ENCODE peak calls at places on chromosome 15, in seven cellular contexts. U, P, C, X, J, S and T are unnamed samples.

GRCh38 chr15:87268675-87269074 is 987.9 kb downstream of the NTRK3 start:
- DNase-seq in U (no peak), P (no peak), C (peak), X (no peak), J (no peak), S (no peak), T (no peak)

GRCh38 chr15:27797765-27798164 is 301.4 kb downstream of the OCA2 start:
- DNase-seq in U (no peak), P (no peak), C (no peak), X (no peak), J (no peak), S (no peak), T (no peak)

GRCh38 chr15:101534376-101534970 is 45.0 kb upstream of the PCSK6 start:
- DNase-seq in U (no peak), P (no peak), C (no peak), X (no peak), J (no peak), S (no peak), T (no peak)

GRCh38 chr15:67832031-67832551 is 6.8 kb downstream of the SKOR1 start:
- DNase-seq in U (no peak), P (peak), C (no peak), X (peak), J (no peak), S (peak), T (no peak)

GRCh38 chr15:77002954-77003912 is 8.3 kb downstream of the PSTPIP1 start:
- DNase-seq in U (peak), P (no peak), C (no peak), X (peak), J (peak), S (no peak), T (peak)

GRCh38 chr15:86558252-86558651 is 478.6 kb downstream of the AGBL1 start:
- DNase-seq in U (no peak), P (no peak), C (no peak), X (no peak), J (no peak), S (no peak), T (no peak)

GRCh38 chr15:67937153-67937761 is 97.4 kb upstream of the RNU6-1 start:
- DNase-seq in U (no peak), P (no peak), C (no peak), X (no peak), J (no peak), S (no peak), T (no peak)

GRCh38 chr15:100468265-100468664 is 60.5 kb downstream of the CERS3 start:
- DNase-seq in U (no peak), P (peak), C (no peak), X (no peak), J (no peak), S (peak), T (no peak)

GRCh38 chr15:64224508-64224907 is 61.7 kb upstream of the PPIB start:
- DNase-seq in U (no peak), P (peak), C (peak), X (no peak), J (no peak), S (peak), T (no peak)

GRCh38 chr15:40746916-40747418 is 8.1 kb downstream of the RMDN3 start:
- DNase-seq in U (no peak), P (peak), C (no peak), X (no peak), J (no peak), S (peak), T (no peak)

GRCh38 chr15:79007066-79007465 is 62.2 kb upstream of the CTSH start:
- DNase-seq in U (peak), P (peak), C (no peak), X (no peak), J (no peak), S (peak), T (peak)

GRCh38 chr15:66929843-66930242 is 135.6 kb upstream of the SMAD3 start:
- DNase-seq in U (no peak), P (no peak), C (no peak), X (no peak), J (no peak), S (no peak), T (no peak)

GRCh38 chr15:78207641-78208340 is 26.6 kb downstream of the ACSBG1 start:
- DNase-seq in U (no peak), P (no peak), C (no peak), X (no peak), J (no peak), S (no peak), T (no peak)

GRCh38 chr15:98413973-98414546 is 234.3 kb upstream of the IGF1R start:
- DNase-seq in U (no peak), P (no peak), C (no peak), X (no peak), J (no peak), S (peak), T (peak)

GRCh38 chr15:62348528-62349087 is 183.5 kb upstream of the C2CD4B start:
- DNase-seq in U (no peak), P (no peak), C (no peak), X (no peak), J (no peak), S (no peak), T (no peak)

GRCh38 chr15:28456476-28457395 is 76.0 kb downstream of the GOLGA8G start:
- DNase-seq in U (peak), P (no peak), C (no peak), X (no peak), J (no peak), S (no peak), T (peak)

GRCh38 chr15:87660494-87661129 is 595.9 kb downstream of the NTRK3 start:
- DNase-seq in U (no peak), P (no peak), C (no peak), X (no peak), J (no peak), S (no peak), T (no peak)

GRCh38 chr15:41487802-41488201 is 5.9 kb upstream of the ITPKA start:
- DNase-seq in U (no peak), P (no peak), C (no peak), X (no peak), J (no peak), S (no peak), T (no peak)

GRCh38 chr15:64911317-64912186 is at the start of gene ANKDD1A:
- DNase-seq in U (peak), P (peak), C (no peak), X (peak), J (no peak), S (peak), T (peak)

GRCh38 chr15:69145694-69146492 is 14.5 kb upstream of the GLCE start:
- DNase-seq in U (no peak), P (peak), C (no peak), X (no peak), J (no peak), S (no peak), T (no peak)

GRCh38 chr15:57251308-57251707 is 125.0 kb upstream of the CGNL1 start:
- DNase-seq in U (no peak), P (no peak), C (no peak), X (no peak), J (no peak), S (peak), T (no peak)

GRCh38 chr15:57248074-57248473 is 128.2 kb upstream of the CGNL1 start:
- DNase-seq in U (no peak), P (no peak), C (no peak), X (no peak), J (no peak), S (no peak), T (no peak)

GRCh38 chr15:57245130-57245529 is 131.2 kb upstream of the CGNL1 start:
- DNase-seq in U (no peak), P (peak), C (no peak), X (no peak), J (no peak), S (no peak), T (no peak)

GRCh38 chr15:57245714-57246113 is 130.6 kb upstream of the CGNL1 start:
- DNase-seq in U (no peak), P (no peak), C (no peak), X (no peak), J (no peak), S (no peak), T (no peak)
- H3K4me3 ChIP-seq in U (no peak), P (no peak), C (no peak), X (no peak), J (no peak), S (no peak), T (no peak)

GRCh38 chr15:89052474-89052873 is 35.8 kb upstream of the ABHD2 start:
- DNase-seq in U (no peak), P (peak), C (peak), X (no peak), J (no peak), S (peak), T (no peak)
- H3K27ac ChIP-seq in U (no peak), P (no peak), C (peak), X (peak), J (no peak), S (peak), T (peak)

GRCh38 chr15:92807971-92808571 is 92.1 kb upstream of the CHD2 start:
- DNase-seq in U (peak), P (peak), C (no peak), X (no peak), J (no peak), S (peak), T (peak)
- H3K4me3 ChIP-seq in U (peak), P (no peak), C (no peak), X (peak), J (peak), S (peak), T (peak)

GRCh38 chr15:50820808-50821382 is 55.4 kb upstream of the SPPL2A start:
- DNase-seq in U (no peak), P (no peak), C (no peak), X (no peak), J (no peak), S (no peak), T (no peak)

GRCh38 chr15:50821476-50821875 is 56.0 kb upstream of the SPPL2A start:
- DNase-seq in U (no peak), P (no peak), C (no peak), X (no peak), J (no peak), S (no peak), T (no peak)

GRCh38 chr15:50816191-50816590 is 50.7 kb upstream of the SPPL2A start:
- DNase-seq in U (no peak), P (no peak), C (no peak), X (no peak), J (no peak), S (no peak), T (peak)

GRCh38 chr15:50823281-50823680 is 57.8 kb upstream of the SPPL2A start:
- DNase-seq in U (no peak), P (no peak), C (no peak), X (no peak), J (no peak), S (no peak), T (no peak)

DNA sequence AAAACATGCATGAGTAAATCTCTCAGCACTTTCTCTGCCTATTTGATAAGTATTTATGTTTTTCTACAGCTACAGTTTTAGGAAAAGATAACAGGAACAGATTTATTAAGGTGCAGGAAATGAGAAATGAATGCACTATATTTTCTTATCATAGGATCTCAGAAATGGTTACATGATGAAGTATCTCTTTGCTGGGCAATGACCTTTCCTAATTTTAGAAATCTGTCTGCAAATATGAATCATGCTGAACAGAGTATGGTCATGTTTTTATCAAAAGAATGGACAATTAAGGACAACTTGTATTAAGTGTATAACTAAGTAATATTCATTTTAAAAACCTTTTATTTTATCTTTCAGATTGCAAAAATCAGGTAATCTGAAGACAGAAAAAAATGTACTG is 53.8 kb upstream of the SPPL2A start:
- DNase-seq in U (no peak), P (no peak), C (no peak), X (no peak), J (no peak), S (peak), T (no peak)
- H3K27ac ChIP-seq in U (no peak), P (no peak), C (no peak), X (no peak), J (no peak), S (no peak), T (no peak)

GRCh38 chr15:89827821-89828220 is 13.2 kb upstream of the ANPEP start:
- DNase-seq in U (no peak), P (no peak), C (no peak), X (no peak), J (no peak), S (no peak), T (no peak)
- H3K4me3 ChIP-seq in U (no peak), P (no peak), C (no peak), X (no peak), J (no peak), S (no peak), T (no peak)